ENCODE peak calls at places on chromosomes 13 and 19, in eight cellular contexts. D is activated T-helper 1 cell treated with Interleukin-2 at 50 U/mL for 16 hours; H is left kidney; Z is effector memory CD8-positive, alpha-beta T cell; J is heart right ventricle; K is dorsolateral prefrontal cortex; X is endothelial cell; C is NCI-H1105. P is an unnamed sample.

GRCh38 chr19:2578391-2578826 is 102.5 kb downstream of the GADD45B start:
- DNase-seq in D (no peak), C (no peak), J (no peak), X (no peak), Z (no peak), H (peak), K (no peak), P (no peak)

GRCh38 chr13:28336193-28336657 is 158.7 kb downstream of the FLT1 start:
- DNase-seq in X (peak), K (no peak), H (no peak), Z (no peak), J (peak), C (no peak), D (no peak), P (no peak)

GRCh38 chr19:6720369-6721112 is at the start of gene C3:
- DNase-seq in X (no peak), J (peak), D (no peak), K (no peak), Z (no peak), C (no peak), H (no peak), P (no peak)

GRCh38 chr13:24982333-24982999 is 113.5 kb upstream of the PABPC3 start:
- DNase-seq in H (no peak), D (no peak), J (peak), C (no peak), K (no peak), X (peak), Z (no peak), P (no peak)

GRCh38 chr19:53102701-53103140 is 501 bp downstream of the ZNF160 start:
- DNase-seq in C (no peak), J (peak), K (no peak), D (peak), X (peak), H (peak), Z (peak), P (no peak)

GRCh38 chr19:1252818-1253513 is 4.6 kb downstream of the MIDN start:
- DNase-seq in X (no peak), D (peak), H (peak), Z (peak), J (peak), C (no peak), K (peak), P (peak)

GRCh38 chr13:80499536-80500280 is 158.8 kb upstream of the SPRY2 start:
- DNase-seq in X (no peak), D (no peak), H (no peak), K (no peak), Z (no peak), J (no peak), C (no peak), P (no peak)

GRCh38 chr19:12666305-12667048 is at the start of the genes MAN2B1 and WDR83:
- DNase-seq in D (peak), J (peak), C (peak), H (peak), K (peak), Z (peak), X (peak), P (no peak)

GRCh38 chr19:6228523-6229215 is 51.1 kb downstream of the MLLT1 start:
- DNase-seq in X (no peak), Z (no peak), J (no peak), C (no peak), H (peak), D (no peak), K (no peak), P (no peak)

GRCh38 chr13:50512602-50513527 is 330.6 kb downstream of the DLEU7 start:
- DNase-seq in H (peak), J (peak), Z (peak), C (peak), X (no peak), D (peak), K (peak), P (no peak)

GRCh38 chr19:18194554-18195238 is 1.7 kb downstream of the MPV17L2 start:
- DNase-seq in Z (peak), C (no peak), D (no peak), H (peak), K (no peak), J (no peak), X (peak), P (no peak)

GRCh38 chr19:7928741-7929701 is 3.1 kb upstream of the CTXN1 start:
- DNase-seq in H (peak), D (peak), C (peak), K (no peak), X (peak), J (no peak), Z (peak), P (no peak)

GRCh38 chr13:75430618-75431209 is 51.3 kb downstream of the TBC1D4 start:
- DNase-seq in X (no peak), Z (no peak), D (no peak), C (no peak), H (no peak), K (no peak), J (no peak), P (no peak)

GRCh38 chr13:23871616-23872220 is 17.5 kb downstream of the MIPEP start:
- DNase-seq in H (peak), D (no peak), Z (no peak), C (no peak), K (no peak), X (no peak), J (no peak), P (no peak)

GRCh38 chr19:32530773-32531172 is 50.2 kb upstream of the PDCD5 start:
- DNase-seq in X (no peak), K (no peak), C (no peak), J (no peak), Z (no peak), D (no peak), H (no peak), P (no peak)

GRCh38 chr13:30125422-30126073 is 181.8 kb downstream of the KATNAL1 start:
- DNase-seq in X (no peak), K (no peak), Z (no peak), H (no peak), C (peak), J (no peak), D (no peak), P (no peak)

GRCh38 chr13:23609414-23610186 is 39.4 kb downstream of the TNFRSF19 start:
- DNase-seq in Z (no peak), J (peak), D (no peak), K (no peak), X (no peak), H (peak), C (peak), P (no peak)

GRCh38 chr19:38351865-38352395 is 16.3 kb downstream of the CATSPERG start:
- DNase-seq in H (no peak), D (no peak), Z (no peak), K (no peak), C (no peak), X (no peak), J (no peak), P (no peak)

GRCh38 chr19:43780706-43781525 is at the start of gene KCNN4:
- DNase-seq in H (no peak), X (no peak), D (peak), C (no peak), Z (peak), K (no peak), J (no peak), P (no peak)

GRCh38 chr13:60509601-60510386 is 112.8 kb downstream of the TDRD3 start:
- DNase-seq in K (no peak), C (no peak), J (no peak), D (no peak), H (no peak), Z (no peak), X (no peak), P (no peak)

GRCh38 chr13:48412881-48413351 is at the start of gene LPAR6:
- DNase-seq in J (peak), X (peak), D (no peak), Z (no peak), K (no peak), H (peak), C (no peak), P (no peak)

GRCh38 chr19:2537544-2537943 is 61.6 kb downstream of the GADD45B start:
- DNase-seq in C (no peak), D (no peak), Z (no peak), J (no peak), K (no peak), H (no peak), X (no peak), P (no peak)

GRCh38 chr19:18390075-18390909 is 4.3 kb downstream of the GDF15 start:
- DNase-seq in K (no peak), C (no peak), X (no peak), H (no peak), Z (no peak), J (no peak), D (no peak), P (no peak)

GRCh38 chr13:22047082-22047784 is 376.4 kb downstream of the FGF9 start:
- DNase-seq in D (no peak), J (no peak), K (no peak), H (peak), Z (no peak), X (no peak), C (no peak), P (no peak)